ENCODE peak calls at places on chromosomes 5 and 9, in five cellular contexts. U is neuronal stem cell, V is psoas muscle, O is Caco-2, R is gastrocnemius medialis. G is an unnamed sample. For H3K4me1, the result is how much of the 10 kb centered on the place peaks cover.

GRCh38 chr5:57650360-57651069 is 167.9 kb upstream of the ACTBL2 start:
- DNase-seq in U (no peak), V (peak), O (peak), R (peak), G (no peak)

GRCh38 chr5:96763012-96763411 is 44.7 kb downstream of the ERAP1 start:
- DNase-seq in U (no peak), V (no peak), O (no peak), R (no peak), G (no peak)

GRCh38 chr9:2765250-2765880 is 48.1 kb downstream of the KCNV2 start:
- DNase-seq in U (no peak), V (no peak), O (peak), R (no peak), G (no peak)

GRCh38 chr9:118940477-118940876 is 428.8 kb downstream of the BRINP1 start:
- DNase-seq in U (no peak), V (no peak), O (no peak), R (no peak), G (no peak)

GRCh38 chr5:174688441-174689354 is 35.7 kb upstream of the MSX2 start:
- DNase-seq in U (no peak), V (no peak), O (no peak), R (no peak), G (no peak)

GRCh38 chr5:95617057-95617456 is 2.8 kb upstream of the GPR150 start:
- DNase-seq in U (no peak), V (no peak), O (no peak), R (no peak), G (no peak)

GRCh38 chr9:68919666-68920065 is 94.2 kb downstream of the PRKACG start:
- DNase-seq in U (no peak), V (no peak), O (no peak), R (no peak), G (no peak)

GRCh38 chr9:93315118-93315517 is 131.2 kb downstream of the WNK2 start:
- DNase-seq in U (no peak), V (no peak), O (no peak), R (no peak), G (no peak)

GRCh38 chr5:103475629-103476240 is 86.9 kb downstream of the NUDT12 start:
- DNase-seq in U (peak), V (no peak), O (no peak), R (no peak), G (peak)

GRCh38 chr5:83124593-83124992 is 47.2 kb downstream of the XRCC4 start:
- DNase-seq in U (no peak), V (no peak), O (no peak), R (no peak), G (no peak)

GRCh38 chr5:128062172-128062746 is 21.3 kb upstream of the SLC12A2 start:
- DNase-seq in U (no peak), V (no peak), O (no peak), R (no peak), G (no peak)

GRCh38 chr9:131701789-131702337 is 38.0 kb downstream of the RAPGEF1 start:
- DNase-seq in U (no peak), V (no peak), O (no peak), R (no peak), G (no peak)

GRCh38 chr5:59209758-59210359 is 627.0 kb downstream of the RAB3C start:
- DNase-seq in U (no peak), V (no peak), O (no peak), R (no peak), G (no peak)

GRCh38 chr5:139132515-139132914 is 65.7 kb downstream of the SIL1 start:
- DNase-seq in U (no peak), V (no peak), O (no peak), R (peak), G (no peak)

GRCh38 chr9:4780651-4781050 is 12.1 kb upstream of the RCL1 start:
- DNase-seq in U (no peak), V (no peak), O (no peak), R (no peak), G (no peak)

GRCh38 chr5:113654828-113655227 is 141.3 kb downstream of the YTHDC2 start:
- DNase-seq in U (no peak), V (no peak), O (no peak), R (no peak), G (no peak)
- H3K4me1 ChIP-seq in U (under half), V (under half), O (under half), R (under half), G (under half)

DNA sequence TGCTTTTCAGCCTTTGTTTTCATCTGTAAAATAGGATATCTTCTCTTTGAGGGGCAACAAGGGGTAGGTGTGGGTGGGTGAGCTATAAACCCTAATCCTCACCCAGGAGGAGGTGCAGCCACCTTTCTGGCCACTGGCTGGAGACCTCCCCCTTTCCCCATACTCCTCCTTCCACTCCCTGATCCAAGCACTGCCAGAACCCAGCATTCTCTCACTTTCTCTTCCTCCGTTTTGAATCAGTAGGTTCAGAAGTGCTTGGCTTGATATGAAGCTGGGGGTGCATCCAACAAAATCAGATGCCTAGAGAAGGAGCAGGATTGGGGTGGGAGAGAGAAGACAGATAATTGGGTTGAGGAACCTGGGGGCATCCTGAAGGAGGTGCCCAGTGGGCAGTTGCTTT is 6.8 kb upstream of the NSD1 start:
- DNase-seq in U (no peak), V (peak), O (no peak), R (no peak), G (no peak)
- H3K4me1 ChIP-seq in U (under half), V (under half), O (under half), R (under half), G (under half)

DNA sequence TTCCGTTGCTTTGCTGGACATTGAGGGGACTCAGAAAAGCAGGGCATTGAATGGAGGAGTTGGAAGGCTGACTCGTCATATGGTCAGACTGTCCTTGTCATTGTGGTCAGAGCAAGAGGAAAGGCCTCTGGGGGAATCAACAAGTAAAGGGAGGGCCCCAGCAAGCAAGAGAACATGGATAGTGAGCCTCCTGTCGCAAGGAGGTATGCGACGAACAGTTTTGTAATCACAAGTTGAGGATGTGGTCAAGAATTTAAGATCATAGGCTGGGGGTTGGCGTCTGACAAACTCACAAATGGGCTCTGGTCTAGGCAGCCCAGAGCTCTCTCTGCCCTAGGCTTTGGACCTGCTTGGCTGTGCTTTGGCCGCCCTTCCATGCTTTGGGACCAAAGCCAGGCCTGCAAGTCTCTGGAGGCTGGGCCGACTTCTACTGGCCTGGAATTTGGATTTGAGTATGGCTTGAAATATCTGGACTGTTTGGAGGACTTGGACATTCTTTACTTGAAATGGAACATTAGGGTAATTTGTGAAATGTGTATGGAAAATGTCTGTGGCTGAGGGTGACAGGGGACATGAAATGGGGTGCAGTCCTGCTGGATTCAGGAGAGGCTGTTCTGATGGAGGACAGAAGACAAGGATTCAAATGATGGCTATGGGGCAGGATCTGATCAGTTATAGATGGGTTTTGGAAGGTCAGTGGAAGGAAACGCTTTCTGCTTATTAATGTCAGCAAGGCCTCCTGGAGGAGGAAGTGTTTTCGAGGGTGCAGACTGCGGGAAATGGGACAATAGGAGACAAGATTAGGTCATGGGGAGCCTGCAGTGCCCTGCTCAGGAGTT is 19.2 kb upstream of the NDST1 start:
- DNase-seq in U (no peak), V (peak), O (no peak), R (peak), G (no peak)
- H3K4me1 ChIP-seq in U (under half), V (half or more), O (half or more), R (half or more), G (under half)

DNA sequence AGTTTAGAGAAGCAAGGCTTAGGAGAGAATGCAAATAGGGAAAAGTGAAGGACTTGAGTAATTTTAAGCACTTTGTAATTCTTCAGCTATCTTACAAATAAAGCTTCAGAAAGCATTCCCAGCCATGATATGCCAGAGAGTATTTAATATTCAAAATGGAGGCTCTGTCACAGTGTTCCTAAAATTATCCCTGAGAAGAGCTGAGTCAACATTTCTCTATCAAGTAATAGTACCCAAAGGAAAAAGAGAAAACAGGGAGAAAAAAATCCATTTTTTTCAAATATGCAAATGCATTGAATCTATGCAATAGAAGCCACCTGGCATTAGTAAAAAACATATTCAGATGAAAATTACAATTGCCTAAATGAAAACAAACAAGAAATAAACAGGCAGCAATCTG is 392.6 kb upstream of the FAM174A start:
- DNase-seq in U (no peak), V (no peak), O (no peak), R (no peak), G (no peak)
- H3K4me1 ChIP-seq in U (under half), V (under half), O (under half), R (under half), G (under half)

GRCh38 chr5:177364159-177364962 is 6.6 kb downstream of the RGS14 start:
- DNase-seq in U (no peak), V (peak), O (no peak), R (no peak), G (no peak)
- H3K4me1 ChIP-seq in U (under half), V (under half), O (under half), R (under half), G (under half)

GRCh38 chr5:113202904-113203716 is 226.5 kb downstream of the DCP2 start:
- DNase-seq in U (peak), V (peak), O (peak), R (peak), G (no peak)
- H3K4me1 ChIP-seq in U (under half), V (under half), O (under half), R (under half), G (under half)

GRCh38 chr9:129745186-129745585 is 7.7 kb downstream of the PTGES start:
- DNase-seq in U (no peak), V (no peak), O (no peak), R (no peak), G (no peak)
- H3K4me1 ChIP-seq in U (under half), V (under half), O (under half), R (under half), G (under half)

DNA sequence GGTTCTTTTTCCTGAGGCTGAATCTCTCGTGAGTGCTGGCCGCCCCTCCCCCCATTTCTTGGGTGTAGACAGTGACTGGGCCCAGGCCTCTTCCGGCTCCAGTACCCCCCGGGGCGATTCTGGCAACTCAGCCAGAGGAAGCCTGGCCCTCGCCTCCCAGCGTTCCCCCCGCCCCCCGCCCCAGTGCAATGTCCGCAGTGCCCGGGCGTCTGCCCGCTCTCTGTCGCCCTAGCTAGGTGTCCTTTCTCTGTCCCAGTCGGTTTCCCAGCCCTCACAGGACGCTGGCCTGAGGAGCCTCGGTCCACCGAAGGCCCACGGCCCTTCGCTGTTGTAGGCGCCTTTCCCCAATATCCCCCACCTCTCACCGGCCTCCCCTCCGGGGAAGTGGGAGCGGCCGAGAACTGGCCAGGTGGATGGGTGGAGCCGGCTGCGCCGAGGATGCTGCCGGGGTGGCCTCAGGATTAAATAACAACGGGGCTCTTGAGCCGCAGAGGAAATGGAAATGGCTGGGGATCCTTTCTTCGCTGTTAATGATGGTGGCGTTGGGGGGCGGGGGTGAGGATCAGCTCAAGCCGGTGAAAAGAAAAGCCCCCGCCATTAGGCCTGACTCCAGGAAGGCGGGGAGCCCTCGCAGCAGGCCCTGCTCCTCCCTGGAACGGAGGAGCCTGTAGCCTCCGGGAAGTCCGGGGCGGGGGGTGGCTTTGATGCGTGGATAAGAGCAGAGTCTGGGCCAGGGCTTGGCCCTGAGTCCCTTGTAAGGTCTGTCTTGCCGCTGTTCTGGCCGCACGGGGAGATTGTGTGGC is 1.1 kb upstream of the SPRY4 start:
- DNase-seq in U (peak), V (no peak), O (peak), R (no peak), G (peak)
- H3K4me1 ChIP-seq in U (under half), V (under half), O (under half), R (under half), G (under half)

GRCh38 chr5:88876714-88877113 is 6.3 kb downstream of the MEF2C start:
- DNase-seq in U (no peak), V (no peak), O (no peak), R (no peak), G (no peak)
- H3K4me1 ChIP-seq in U (under half), V (half or more), O (under half), R (under half), G (under half)

GRCh38 chr9:116174347-116174746 is 20.8 kb downstream of the PAPPA start:
- DNase-seq in U (no peak), V (no peak), O (no peak), R (no peak), G (no peak)
- H3K4me1 ChIP-seq in U (under half), V (under half), O (under half), R (under half), G (under half)

G was measured in naive thymus-derived CD4-positive, alpha-beta T cell.